ENCODE peak calls at places on chromosomes 1 and 21, in nine cellular contexts. One of them, this sample, is unnamed.

GRCh38 chr1:10456661-10457060 is 6.8 kb downstream of the CORT start:
- DNase-seq in D341Med: no peak
- DNase-seq in choroid plexus epithelial cell: no peak
- DNase-seq in glomerular endothelial cell: no peak
- DNase-seq in progenitor cell of endocrine pancreas: no peak
- DNase-seq in NCI-H1694: no peak
- DNase-seq in activated CD8-positive, alpha-beta memory T cell treated with anti-CD3 and anti-CD28 coated beads for 24 hours: no peak
- DNase-seq in stimulated activated CD8-positive, alpha-beta memory T cell treated with anti-CD3 and anti-CD28 coated beads, Interleukin-2, amount 100 ng/mL, for 48 hours: no peak
- DNase-seq in heart left ventricle: no peak
- DNase-seq in this sample: no peak

GRCh38 chr1:15848143-15848928 is 829 bp downstream of the SPEN start:
- DNase-seq in NCI-H1694: no peak
- DNase-seq in glomerular endothelial cell: no peak
- DNase-seq in choroid plexus epithelial cell: no peak
- DNase-seq in progenitor cell of endocrine pancreas: peak
- DNase-seq in stimulated activated CD8-positive, alpha-beta memory T cell treated with anti-CD3 and anti-CD28 coated beads, Interleukin-2, amount 100 ng/mL, for 48 hours: peak
- DNase-seq in D341Med: no peak
- DNase-seq in activated CD8-positive, alpha-beta memory T cell treated with anti-CD3 and anti-CD28 coated beads for 24 hours: peak
- DNase-seq in heart left ventricle: peak
- DNase-seq in this sample: no peak

GRCh38 chr1:229689273-229689672 is 63.2 kb downstream of the URB2 start:
- DNase-seq in stimulated activated CD8-positive, alpha-beta memory T cell treated with anti-CD3 and anti-CD28 coated beads, Interleukin-2, amount 100 ng/mL, for 48 hours: no peak
- DNase-seq in choroid plexus epithelial cell: no peak
- DNase-seq in D341Med: no peak
- DNase-seq in glomerular endothelial cell: no peak
- DNase-seq in NCI-H1694: no peak
- DNase-seq in heart left ventricle: no peak
- DNase-seq in activated CD8-positive, alpha-beta memory T cell treated with anti-CD3 and anti-CD28 coated beads for 24 hours: no peak
- DNase-seq in progenitor cell of endocrine pancreas: no peak
- DNase-seq in this sample: no peak

GRCh38 chr1:247172956-247173355 is 1.1 kb upstream of the ZNF124 start:
- DNase-seq in NCI-H1694: no peak
- DNase-seq in progenitor cell of endocrine pancreas: no peak
- DNase-seq in glomerular endothelial cell: no peak
- DNase-seq in D341Med: no peak
- DNase-seq in activated CD8-positive, alpha-beta memory T cell treated with anti-CD3 and anti-CD28 coated beads for 24 hours: no peak
- DNase-seq in stimulated activated CD8-positive, alpha-beta memory T cell treated with anti-CD3 and anti-CD28 coated beads, Interleukin-2, amount 100 ng/mL, for 48 hours: no peak
- DNase-seq in heart left ventricle: no peak
- DNase-seq in choroid plexus epithelial cell: peak
- DNase-seq in this sample: peak

GRCh38 chr1:78743626-78744025 is 94.0 kb downstream of the IFI44 start:
- DNase-seq in activated CD8-positive, alpha-beta memory T cell treated with anti-CD3 and anti-CD28 coated beads for 24 hours: no peak
- DNase-seq in progenitor cell of endocrine pancreas: no peak
- DNase-seq in D341Med: no peak
- DNase-seq in stimulated activated CD8-positive, alpha-beta memory T cell treated with anti-CD3 and anti-CD28 coated beads, Interleukin-2, amount 100 ng/mL, for 48 hours: no peak
- DNase-seq in glomerular endothelial cell: no peak
- DNase-seq in choroid plexus epithelial cell: peak
- DNase-seq in NCI-H1694: no peak
- DNase-seq in heart left ventricle: no peak
- DNase-seq in this sample: no peak

GRCh38 chr1:159868766-159869165 is 6.3 kb upstream of the VSIG8 start:
- DNase-seq in activated CD8-positive, alpha-beta memory T cell treated with anti-CD3 and anti-CD28 coated beads for 24 hours: no peak
- DNase-seq in NCI-H1694: peak
- DNase-seq in glomerular endothelial cell: no peak
- DNase-seq in progenitor cell of endocrine pancreas: no peak
- DNase-seq in stimulated activated CD8-positive, alpha-beta memory T cell treated with anti-CD3 and anti-CD28 coated beads, Interleukin-2, amount 100 ng/mL, for 48 hours: no peak
- DNase-seq in choroid plexus epithelial cell: no peak
- DNase-seq in heart left ventricle: no peak
- DNase-seq in D341Med: no peak
- DNase-seq in this sample: no peak

GRCh38 chr21:38277501-38278111 is 20.8 kb downstream of the KCNJ15 start:
- DNase-seq in heart left ventricle: no peak
- DNase-seq in glomerular endothelial cell: peak
- DNase-seq in choroid plexus epithelial cell: peak
- DNase-seq in D341Med: no peak
- DNase-seq in NCI-H1694: no peak
- DNase-seq in stimulated activated CD8-positive, alpha-beta memory T cell treated with anti-CD3 and anti-CD28 coated beads, Interleukin-2, amount 100 ng/mL, for 48 hours: no peak
- DNase-seq in activated CD8-positive, alpha-beta memory T cell treated with anti-CD3 and anti-CD28 coated beads for 24 hours: no peak
- DNase-seq in progenitor cell of endocrine pancreas: no peak
- DNase-seq in this sample: peak

GRCh38 chr1:38114231-38114630 is 67.6 kb upstream of the POU3F1 start:
- DNase-seq in heart left ventricle: no peak
- DNase-seq in progenitor cell of endocrine pancreas: no peak
- DNase-seq in activated CD8-positive, alpha-beta memory T cell treated with anti-CD3 and anti-CD28 coated beads for 24 hours: no peak
- DNase-seq in choroid plexus epithelial cell: no peak
- DNase-seq in NCI-H1694: peak
- DNase-seq in stimulated activated CD8-positive, alpha-beta memory T cell treated with anti-CD3 and anti-CD28 coated beads, Interleukin-2, amount 100 ng/mL, for 48 hours: no peak
- DNase-seq in glomerular endothelial cell: no peak
- DNase-seq in D341Med: no peak
- DNase-seq in this sample: no peak

GRCh38 chr1:51661081-51661518 is 44.2 kb downstream of the OSBPL9 start:
- DNase-seq in activated CD8-positive, alpha-beta memory T cell treated with anti-CD3 and anti-CD28 coated beads for 24 hours: no peak
- DNase-seq in progenitor cell of endocrine pancreas: no peak
- DNase-seq in choroid plexus epithelial cell: peak
- DNase-seq in NCI-H1694: no peak
- DNase-seq in stimulated activated CD8-positive, alpha-beta memory T cell treated with anti-CD3 and anti-CD28 coated beads, Interleukin-2, amount 100 ng/mL, for 48 hours: no peak
- DNase-seq in D341Med: no peak
- DNase-seq in glomerular endothelial cell: peak
- DNase-seq in heart left ventricle: no peak
- DNase-seq in this sample: no peak

GRCh38 chr1:9591669-9592509 is 3.2 kb downstream of the TMEM201 start:
- DNase-seq in progenitor cell of endocrine pancreas: no peak
- DNase-seq in choroid plexus epithelial cell: no peak
- DNase-seq in stimulated activated CD8-positive, alpha-beta memory T cell treated with anti-CD3 and anti-CD28 coated beads, Interleukin-2, amount 100 ng/mL, for 48 hours: no peak
- DNase-seq in NCI-H1694: peak
- DNase-seq in activated CD8-positive, alpha-beta memory T cell treated with anti-CD3 and anti-CD28 coated beads for 24 hours: no peak
- DNase-seq in glomerular endothelial cell: no peak
- DNase-seq in heart left ventricle: no peak
- DNase-seq in D341Med: peak
- DNase-seq in this sample: no peak